ENCODE peak calls at places on chromosomes 5 and 9, in six cellular contexts. M is endothelial cell; O is NK-92 treated with Interleukin-12 subunit alpha and Interleukin-12 subunit beta, amount 100 ng/mL, for 24 hours; L is bronchial epithelial cell; W is GM23338; F is CD4-positive, alpha-beta T cell. G is an unnamed sample.

GRCh38 chr9:110714314-110714713 is 45.7 kb downstream of the MUSK start:
- DNase-seq in M (no peak), O (no peak), L (peak), W (peak), F (no peak), G (no peak)

GRCh38 chr9:83582026-83582425 is 40.9 kb upstream of the IDNK start:
- DNase-seq in M (no peak), O (no peak), L (peak), W (no peak), F (no peak), G (no peak)

GRCh38 chr9:130786526-130786925 is 48.5 kb upstream of the ABL1 start:
- DNase-seq in M (no peak), O (no peak), L (no peak), W (no peak), F (no peak), G (no peak)

GRCh38 chr5:52743970-52744369 is 43.7 kb upstream of the ITGA1 start:
- DNase-seq in M (no peak), O (peak), L (no peak), W (peak), F (no peak), G (peak)

GRCh38 chr5:174612686-174613085 is 111.7 kb upstream of the MSX2 start:
- DNase-seq in M (no peak), O (no peak), L (no peak), W (no peak), F (no peak), G (no peak)

GRCh38 chr9:18569941-18570630 is 96.1 kb downstream of the ADAMTSL1 start:
- DNase-seq in M (no peak), O (no peak), L (peak), W (no peak), F (no peak), G (no peak)

GRCh38 chr5:178546675-178547033 is 43.5 kb downstream of the COL23A1 start:
- DNase-seq in M (no peak), O (no peak), L (no peak), W (no peak), F (no peak), G (no peak)

GRCh38 chr9:16727452-16728127 is 142.9 kb downstream of the BNC2 start:
- DNase-seq in M (no peak), O (no peak), L (no peak), W (no peak), F (no peak), G (no peak)

GRCh38 chr5:4725594-4725993 is 414.5 kb upstream of the ADAMTS16 start:
- DNase-seq in M (no peak), O (no peak), L (no peak), W (no peak), F (no peak), G (no peak)

GRCh38 chr5:101212942-101213514 is 309.9 kb upstream of the ST8SIA4 start:
- DNase-seq in M (no peak), O (no peak), L (no peak), W (peak), F (no peak), G (no peak)

GRCh38 chr9:16561121-16561520 is 309.3 kb downstream of the BNC2 start:
- DNase-seq in M (no peak), O (no peak), L (no peak), W (no peak), F (no peak), G (no peak)

GRCh38 chr5:91188755-91189154 is 194.4 kb downstream of the ARRDC3 start:
- DNase-seq in M (no peak), O (no peak), L (peak), W (no peak), F (no peak), G (no peak)